ENCODE peak calls at places on chromosomes 11 and 22, in ten cellular contexts. K, Y, N, I, F, W, Q, Z, X and D are unnamed samples.

GRCh38 chr11:6321961-6322362 is 1.7 kb upstream of the CAVIN3 start:
- DNase-seq in K (no peak), Y (no peak), N (no peak), I (no peak), F (no peak), W (peak; percentile 82), Q (no peak), Z (no peak), X (no peak), D (no peak)

GRCh38 chr11:76724162-76724768 is 53.7 kb upstream of the LRRC32 start:
- DNase-seq in K (no peak), Y (no peak), N (no peak), I (peak; percentile 18), F (no peak), W (no peak), Q (no peak), Z (no peak), X (no peak), D (no peak)

GRCh38 chr11:93160808-93161207 is 37.0 kb downstream of the SLC36A4 start:
- DNase-seq in K (no peak), Y (no peak), N (no peak), I (no peak), F (no peak), W (no peak), Q (no peak), Z (no peak), X (no peak), D (no peak)

GRCh38 chr11:121104223-121104831 is 3.3 kb downstream of the TECTA start:
- DNase-seq in K (no peak), Y (peak; percentile 75), N (no peak), I (peak; percentile 84), F (no peak), W (no peak), Q (peak; percentile 22), Z (peak; percentile 44), X (no peak), D (no peak)

GRCh38 chr11:117520201-117520600 is 192.5 kb downstream of the CEP164 start:
- DNase-seq in K (no peak), Y (peak; percentile 35), N (no peak), I (no peak), F (no peak), W (no peak), Q (no peak), Z (no peak), X (no peak), D (no peak)

GRCh38 chr11:22974251-22974650 is 114.0 kb upstream of the CCDC179 start:
- DNase-seq in K (no peak), Y (no peak), N (no peak), I (no peak), F (no peak), W (no peak), Q (no peak), Z (no peak), X (no peak), D (no peak)

GRCh38 chr11:48087974-48088681 is 107.8 kb downstream of the PTPRJ start:
- DNase-seq in K (peak; percentile 39), Y (peak; percentile 28), N (peak; percentile 66), I (no peak), F (no peak), W (no peak), Q (peak; percentile 45), Z (peak; percentile 43), X (no peak), D (no peak)

GRCh38 chr22:39574779-39575551 is 4.4 kb downstream of the CACNA1I start:
- DNase-seq in K (no peak), Y (no peak), N (no peak), I (no peak), F (peak; percentile 78), W (peak; percentile 95), Q (no peak), Z (no peak), X (no peak), D (no peak)

GRCh38 chr11:82899191-82899820 is 924 bp downstream of the PRCP start:
- DNase-seq in K (no peak), Y (no peak), N (no peak), I (no peak), F (no peak), W (no peak), Q (no peak), Z (no peak), X (no peak), D (no peak)

GRCh38 chr11:115488945-115489344 is 15.3 kb downstream of the CADM1 start:
- DNase-seq in K (no peak), Y (no peak), N (no peak), I (no peak), F (peak; percentile 50), W (peak; percentile 94), Q (no peak), Z (no peak), X (no peak), D (no peak)

GRCh38 chr11:79157738-79158137 is 283.1 kb downstream of the TENM4 start:
- DNase-seq in K (no peak), Y (no peak), N (no peak), I (no peak), F (no peak), W (no peak), Q (no peak), Z (no peak), X (no peak), D (no peak)

GRCh38 chr22:39712938-39713525 is 142.5 kb downstream of the CACNA1I start:
- DNase-seq in K (no peak), Y (no peak), N (no peak), I (no peak), F (no peak), W (no peak), Q (no peak), Z (no peak), X (peak; percentile 29), D (no peak)

GRCh38 chr11:28760676-28761390 is 652.6 kb downstream of the METTL15 start:
- DNase-seq in K (no peak), Y (no peak), N (no peak), I (no peak), F (no peak), W (peak; percentile 27), Q (no peak), Z (no peak), X (no peak), D (no peak)

GRCh38 chr11:31199403-31199802 is 170.1 kb downstream of the DCDC1 start:
- DNase-seq in K (no peak), Y (no peak), N (no peak), I (no peak), F (no peak), W (no peak), Q (no peak), Z (no peak), X (no peak), D (no peak)

GRCh38 chr11:123214396-123214795 is 19.3 kb upstream of the CLMP start:
- DNase-seq in K (no peak), Y (no peak), N (no peak), I (no peak), F (no peak), W (no peak), Q (no peak), Z (no peak), X (no peak), D (no peak)

GRCh38 chr22:50622723-50623327 is 5.1 kb downstream of the ARSA start:
- DNase-seq in K (peak; percentile 49), Y (no peak), N (peak; percentile 95), I (peak; percentile 58), F (no peak), W (no peak), Q (no peak), Z (no peak), X (peak; percentile 82), D (no peak)
- H3K4me3 ChIP-seq in K (no peak overlapping the region), Y (no peak overlapping the region), N (peak overlapping the region; percentile 45), I (no peak overlapping the region), F (no peak overlapping the region), W (no peak overlapping the region), Q (no peak overlapping the region), Z (no peak overlapping the region), X (no peak overlapping the region), D (no peak overlapping the region)

DNA sequence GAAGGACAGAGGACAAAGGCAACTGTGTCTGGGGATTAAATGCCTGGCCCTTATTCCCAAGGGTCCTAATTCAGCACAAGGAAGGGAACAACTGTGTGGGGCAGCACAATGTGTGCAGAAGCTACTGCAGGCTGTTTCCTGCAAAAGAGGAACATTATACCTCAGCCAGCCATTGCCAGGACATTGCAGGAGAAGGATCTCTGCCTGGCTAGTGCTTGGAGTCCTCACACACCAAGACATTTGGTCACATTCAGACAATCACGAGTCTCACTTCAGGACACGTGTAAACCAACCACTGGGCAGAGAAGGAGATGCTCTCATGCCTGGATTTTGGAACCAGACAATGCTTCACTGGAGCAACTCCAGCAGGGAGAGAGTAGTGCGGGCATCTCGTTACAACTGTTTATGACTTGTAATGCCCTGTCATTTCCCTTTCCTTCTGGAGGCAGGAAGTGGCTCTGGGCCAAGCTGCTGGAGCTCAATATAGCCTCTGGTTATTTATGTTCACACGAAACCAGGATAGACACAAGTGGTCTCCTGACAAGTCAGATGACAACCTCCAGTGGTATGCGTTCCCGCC is 23.9 kb upstream of the ZC3H12C start:
- DNase-seq in K (peak; percentile 66), Y (no peak), N (no peak), I (peak; percentile 74), F (no peak), W (peak; percentile 88), Q (peak; percentile 81), Z (no peak), X (no peak), D (peak; percentile 49)
- TF ChIP-seq POLR2A in K (no peak), Y (no peak), N (no peak), I (no peak), F (no peak), W (no peak), Q (no peak), Z (no peak), X (no peak), D (no peak)

GRCh38 chr11:69442807-69443137 is 38.7 kb upstream of the LINC01488 start:
- DNase-seq in K (peak; percentile 31), Y (peak; percentile 31), N (no peak), I (no peak), F (no peak), W (peak; percentile 60), Q (peak; percentile 73), Z (no peak), X (peak; percentile 82), D (no peak)
- H3K4me3 ChIP-seq in K (no peak overlapping the region), Y (peak overlapping the region; percentile 54), N (no peak overlapping the region), I (no peak overlapping the region), F (no peak overlapping the region), W (no peak overlapping the region), Q (no peak overlapping the region), Z (no peak overlapping the region), X (no peak overlapping the region), D (peak overlapping the region; percentile 57)

DNA sequence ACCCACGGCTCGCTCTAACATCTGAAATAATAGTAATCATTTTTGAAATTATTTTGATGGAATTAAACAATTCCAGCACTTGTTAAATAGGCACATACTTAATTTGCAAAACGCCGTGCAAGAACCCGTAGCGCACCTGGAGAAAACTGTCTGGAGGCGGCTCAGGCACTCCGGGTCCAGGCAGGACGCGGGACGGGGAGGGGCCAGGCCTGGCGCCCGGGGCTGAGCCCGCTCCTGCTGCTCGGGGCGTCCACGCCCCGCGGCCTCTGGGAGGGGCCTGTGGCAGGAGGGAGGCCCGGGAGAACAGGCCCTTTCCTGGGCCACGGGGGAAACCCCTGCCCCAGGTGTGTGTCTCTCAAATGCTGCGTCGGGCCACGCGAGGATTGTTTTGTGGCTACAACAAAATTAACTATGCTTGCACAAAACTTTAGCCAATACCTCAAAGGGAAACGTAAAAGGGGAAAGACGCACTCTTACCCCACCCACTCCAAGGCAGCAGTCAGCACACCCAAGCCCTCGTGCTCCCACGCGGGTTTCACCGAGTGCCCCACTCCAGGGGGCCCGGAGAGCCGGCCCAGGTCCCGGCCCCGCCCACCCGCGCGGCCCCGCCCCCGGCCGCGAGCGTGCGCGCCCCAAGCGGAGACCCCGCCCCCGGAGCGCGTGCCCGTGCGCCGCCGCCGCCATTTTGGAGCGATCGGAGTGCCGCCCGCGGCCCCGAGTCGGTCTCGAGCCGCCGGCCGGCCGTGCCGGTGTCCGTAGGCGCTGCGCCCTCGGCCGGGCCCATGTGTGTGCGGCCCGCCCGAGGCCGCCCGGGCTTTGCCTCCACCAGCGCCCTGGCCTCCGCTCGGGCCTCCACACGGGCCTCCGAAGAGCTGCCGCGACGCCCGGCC is at the start of gene PPP6R2:
- DNase-seq in K (peak; percentile 81), Y (peak; percentile 86), N (peak; percentile 91), I (peak; percentile 90), F (no peak), W (peak; percentile 35), Q (peak; percentile 89), Z (peak; percentile 92), X (peak; percentile 97), D (peak; percentile 78)
- TF ChIP-seq POLR2A in K (peak; percentile 35), Y (no peak), N (no peak), I (no peak), F (no peak), W (peak; percentile 61), Q (peak; percentile 58), Z (peak; percentile 57), X (no peak), D (no peak)